ENCODE peak calls at places on chromosomes 16 and 17, in five cellular contexts. K, W, P, Z and E are unnamed samples.

GRCh38 chr16:75566889-75567255 is 693 bp downstream of the GABARAPL2 start:
- DNase-seq in K (no peak), W (no peak), P (no peak), Z (peak), E (no peak)

GRCh38 chr17:64386412-64387144 is 4.1 kb downstream of the PECAM1 start:
- DNase-seq in K (no peak), W (no peak), P (no peak), Z (no peak), E (peak)

GRCh38 chr17:50506298-50506697 is 1.9 kb upstream of the MYCBPAP start:
- DNase-seq in K (no peak), W (no peak), P (no peak), Z (no peak), E (no peak)

GRCh38 chr17:72466199-72466598 is 345.4 kb downstream of the SOX9 start:
- DNase-seq in K (no peak), W (no peak), P (no peak), Z (peak), E (no peak)

GRCh38 chr16:84648595-84649510 is 542 bp downstream of the KLHL36 start:
- DNase-seq in K (peak), W (no peak), P (no peak), Z (peak), E (peak)

GRCh38 chr17:8835631-8836364 is 31.7 kb downstream of the PIK3R6 start:
- DNase-seq in K (no peak), W (no peak), P (no peak), Z (no peak), E (no peak)

GRCh38 chr17:47720754-47721533 is 12.1 kb upstream of the TBX21 start:
- DNase-seq in K (no peak), W (peak), P (no peak), Z (peak), E (no peak)

GRCh38 chr17:39080416-39081179 is 70.8 kb downstream of the PLXDC1 start:
- DNase-seq in K (no peak), W (no peak), P (peak), Z (peak), E (no peak)

GRCh38 chr17:51391992-51392654 is 131.8 kb downstream of the UTP18 start:
- DNase-seq in K (no peak), W (no peak), P (no peak), Z (no peak), E (no peak)

GRCh38 chr16:50261707-50262235 is 4.6 kb upstream of the ADCY7 start:
- DNase-seq in K (no peak), W (no peak), P (no peak), Z (no peak), E (peak)

GRCh38 chr17:38451840-38452529 is 23.7 kb downstream of the ARHGAP23 start:
- DNase-seq in K (no peak), W (peak), P (no peak), Z (no peak), E (no peak)

GRCh38 chr17:57004944-57005579 is 27.1 kb downstream of the SCPEP1 start:
- DNase-seq in K (no peak), W (no peak), P (no peak), Z (peak), E (no peak)

GRCh38 chr17:32258383-32259121 is 7.1 kb upstream of the RHBDL3 start:
- DNase-seq in K (no peak), W (peak), P (peak), Z (no peak), E (peak)

GRCh38 chr17:28402224-28402630 is 3.8 kb downstream of the SLC46A1 start:
- DNase-seq in K (no peak), W (no peak), P (no peak), Z (no peak), E (peak)

GRCh38 chr16:2515180-2515803 is 1.5 kb downstream of the ATP6V0C start:
- DNase-seq in K (no peak), W (no peak), P (no peak), Z (no peak), E (no peak)
- H3K27ac ChIP-seq in K (peak), W (peak), P (peak), Z (peak), E (peak)

GRCh38 chr16:29784901-29785500 is 5.5 kb upstream of the KIF22 start:
- DNase-seq in K (peak), W (peak), P (peak), Z (peak), E (peak)
- H3K4me3 ChIP-seq in K (peak), W (no peak), P (peak), Z (no peak), E (no peak)

GRCh38 chr17:75231741-75232464 is 26.4 kb downstream of the NUP85 start:
- DNase-seq in K (no peak), W (no peak), P (no peak), Z (no peak), E (no peak)

GRCh38 chr17:75231071-75231470 is 25.6 kb downstream of the NUP85 start:
- DNase-seq in K (no peak), W (no peak), P (no peak), Z (no peak), E (no peak)

GRCh38 chr17:75228305-75228704 is 22.8 kb downstream of the NUP85 start:
- DNase-seq in K (peak), W (no peak), P (no peak), Z (no peak), E (no peak)

GRCh38 chr17:75227729-75228128 is 22.2 kb downstream of the NUP85 start:
- DNase-seq in K (no peak), W (no peak), P (no peak), Z (no peak), E (no peak)

DNA sequence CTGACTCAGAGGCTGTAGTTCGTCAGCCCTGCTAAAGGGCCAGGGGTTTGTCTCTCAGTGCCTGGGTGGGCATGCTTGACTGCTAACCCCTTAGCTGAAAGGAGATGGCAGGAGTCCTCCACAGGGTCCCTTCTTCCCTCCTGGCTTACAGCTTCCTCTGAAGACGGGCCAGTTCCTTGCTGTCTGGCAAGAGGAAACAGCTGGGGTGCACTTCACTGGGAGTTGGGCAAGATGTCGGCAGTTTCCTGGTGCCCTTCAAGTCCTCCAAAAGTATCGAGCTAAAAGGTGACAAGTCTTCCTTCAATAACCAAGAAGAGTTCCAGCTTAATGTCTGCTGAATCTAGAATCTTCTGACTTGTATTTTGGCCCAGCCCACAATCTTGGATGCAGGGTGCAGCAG is 23.4 kb downstream of the NUP85 start:
- DNase-seq in K (peak), W (no peak), P (no peak), Z (no peak), E (no peak)
- H3K27ac ChIP-seq in K (peak), W (peak), P (no peak), Z (peak), E (no peak)

DNA sequence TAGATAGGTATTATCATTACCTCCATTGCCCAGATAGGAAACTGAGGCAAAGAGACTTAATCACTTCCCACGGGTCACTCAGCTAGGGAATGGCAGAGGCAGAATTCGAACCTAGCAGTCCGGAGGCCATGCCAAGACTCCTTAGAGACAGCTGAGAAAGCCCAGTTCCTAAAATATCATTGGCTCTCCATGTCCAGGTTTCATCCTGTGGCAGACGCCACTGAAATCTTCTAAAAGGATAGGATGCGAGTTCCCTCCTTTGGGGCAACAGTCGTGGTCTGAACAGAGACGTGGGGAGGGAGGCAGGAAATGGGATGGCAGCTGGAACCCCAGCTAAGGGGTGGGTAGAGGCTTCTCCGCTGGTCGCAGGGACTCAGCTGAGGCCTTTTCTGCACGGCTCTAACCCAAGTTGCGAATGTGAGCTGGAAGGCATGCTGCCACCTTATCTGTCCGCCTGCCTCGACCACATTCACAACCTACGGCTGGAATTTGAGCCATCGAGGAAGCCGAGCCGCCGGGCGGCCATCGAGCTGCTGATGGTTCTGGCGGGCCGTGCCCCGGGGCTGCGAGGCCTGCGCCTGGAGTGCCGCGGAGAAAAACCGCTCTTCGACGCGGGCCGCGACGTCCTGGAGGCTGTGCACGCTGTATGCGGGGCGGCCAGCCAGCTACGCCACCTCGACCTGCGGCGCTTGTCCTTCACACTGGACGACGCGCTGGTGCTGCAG is 1.9 kb upstream of the HSF4 start:
- DNase-seq in K (no peak), W (peak), P (no peak), Z (no peak), E (no peak)
- H3K4me3 ChIP-seq in K (peak), W (no peak), P (peak), Z (peak), E (no peak)

DNA sequence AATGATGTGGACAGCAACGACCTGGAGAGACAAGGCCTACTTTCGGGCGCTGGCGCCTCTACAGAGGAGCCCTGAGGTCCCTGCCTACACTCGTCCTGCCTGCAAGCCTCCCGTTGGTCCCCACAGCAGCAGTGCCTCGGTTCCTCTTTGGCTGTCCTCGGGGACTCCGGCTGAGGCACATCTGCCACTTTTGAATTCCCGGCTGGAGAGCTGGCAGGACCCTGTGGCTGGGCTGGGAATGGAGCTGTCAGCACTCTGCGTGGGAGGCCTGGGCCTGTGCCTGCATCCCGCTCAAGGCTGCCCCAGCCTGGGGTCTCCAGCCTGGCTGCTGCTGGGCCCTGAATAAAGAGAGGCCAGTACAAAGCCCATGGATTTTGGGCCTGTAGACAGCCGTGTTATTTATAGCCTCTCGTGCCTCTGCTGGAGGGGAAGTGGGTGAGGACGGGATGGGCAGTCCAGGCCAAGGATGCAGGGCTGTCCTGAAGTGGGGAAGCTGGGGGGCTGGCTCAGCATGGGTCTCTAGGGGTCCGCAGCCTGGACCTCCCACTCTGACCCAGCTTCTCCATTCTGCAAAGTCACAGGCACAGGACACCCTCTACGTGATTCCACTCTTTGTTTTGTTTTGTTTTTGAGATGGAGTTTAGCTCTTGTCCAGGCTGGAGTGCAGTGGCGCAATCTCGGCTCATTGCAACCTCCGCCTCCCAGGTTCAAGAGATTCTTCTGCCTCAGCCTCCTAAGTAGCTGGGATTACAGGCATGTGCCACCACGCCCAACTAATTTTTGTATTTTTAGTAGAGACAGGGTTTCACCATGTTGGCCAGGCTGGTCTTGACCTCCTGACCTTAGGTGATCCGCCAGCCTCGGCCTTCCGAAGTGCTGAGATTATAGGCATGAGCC is 10.6 kb upstream of the SPNS2 start:
- DNase-seq in K (no peak), W (no peak), P (no peak), Z (no peak), E (no peak)
- H3K27ac ChIP-seq in K (peak), W (no peak), P (no peak), Z (no peak), E (no peak)

GRCh38 chr16:66604376-66605176 is at the start of gene CMTM3:
- DNase-seq in K (peak), W (peak), P (no peak), Z (peak), E (peak)

GRCh38 chr16:66606000-66606751 is 1.7 kb downstream of the CMTM3 start:
- DNase-seq in K (no peak), W (no peak), P (no peak), Z (no peak), E (no peak)

GRCh38 chr16:66601471-66601870 is 3.0 kb upstream of the CMTM3 start:
- DNase-seq in K (no peak), W (no peak), P (no peak), Z (no peak), E (no peak)

GRCh38 chr16:66605177-66605999 is 884 bp downstream of the CMTM3 start:
- DNase-seq in K (peak), W (peak), P (no peak), Z (peak), E (peak)

GRCh38 chr16:66603537-66604375 is 748 bp upstream of the CMTM3 start:
- DNase-seq in K (peak), W (peak), P (peak), Z (peak), E (peak)
- H3K4me3 ChIP-seq in K (peak), W (peak), P (peak), Z (peak), E (peak)